ENCODE peak calls at places on chromosomes 11 and 22, in seven cellular contexts. One of them, this sample, is unnamed.

GRCh38 chr11:93567406-93567819 is 24.2 kb upstream of the SMCO4 start:
- DNase-seq in GM12864: no peak
- DNase-seq in DND-41: no peak
- DNase-seq in left ventricle myocardium inferior: peak
- DNase-seq in fibroblast of lung: peak
- DNase-seq in heart right ventricle: peak
- DNase-seq in Peyer's patch: no peak
- DNase-seq in this sample: no peak

GRCh38 chr11:20238712-20239111 is 78.4 kb upstream of the DBX1 start:
- DNase-seq in GM12864: no peak
- DNase-seq in DND-41: no peak
- DNase-seq in left ventricle myocardium inferior: no peak
- DNase-seq in fibroblast of lung: no peak
- DNase-seq in heart right ventricle: no peak
- DNase-seq in Peyer's patch: no peak
- DNase-seq in this sample: no peak

GRCh38 chr11:48103621-48104561 is 112.7 kb upstream of the OR4B1 start:
- DNase-seq in GM12864: no peak
- DNase-seq in DND-41: no peak
- DNase-seq in left ventricle myocardium inferior: no peak
- DNase-seq in fibroblast of lung: no peak
- DNase-seq in heart right ventricle: no peak
- DNase-seq in Peyer's patch: peak
- DNase-seq in this sample: no peak

GRCh38 chr11:72673284-72673942 is 809 bp downstream of the PDE2A start:
- DNase-seq in GM12864: no peak
- DNase-seq in DND-41: peak
- DNase-seq in left ventricle myocardium inferior: no peak
- DNase-seq in fibroblast of lung: no peak
- DNase-seq in heart right ventricle: no peak
- DNase-seq in Peyer's patch: no peak
- DNase-seq in this sample: no peak

GRCh38 chr11:19244084-19244483 is 3.3 kb upstream of the E2F8 start:
- DNase-seq in GM12864: no peak
- DNase-seq in DND-41: no peak
- DNase-seq in left ventricle myocardium inferior: no peak
- DNase-seq in fibroblast of lung: peak
- DNase-seq in heart right ventricle: no peak
- DNase-seq in Peyer's patch: no peak
- DNase-seq in this sample: no peak

GRCh38 chr11:71462726-71463125 is 9.7 kb downstream of the NADSYN1 start:
- DNase-seq in GM12864: no peak
- DNase-seq in DND-41: no peak
- DNase-seq in left ventricle myocardium inferior: no peak
- DNase-seq in fibroblast of lung: no peak
- DNase-seq in heart right ventricle: no peak
- DNase-seq in Peyer's patch: no peak
- DNase-seq in this sample: no peak

GRCh38 chr11:13110929-13111812 is 102.1 kb downstream of the RASSF10 start:
- DNase-seq in GM12864: no peak
- DNase-seq in DND-41: no peak
- DNase-seq in left ventricle myocardium inferior: peak
- DNase-seq in fibroblast of lung: no peak
- DNase-seq in heart right ventricle: peak
- DNase-seq in Peyer's patch: no peak
- DNase-seq in this sample: no peak

GRCh38 chr11:88341852-88342251 is 4.3 kb upstream of the CTSC start:
- DNase-seq in GM12864: no peak
- DNase-seq in DND-41: peak
- DNase-seq in left ventricle myocardium inferior: no peak
- DNase-seq in fibroblast of lung: no peak
- DNase-seq in heart right ventricle: no peak
- DNase-seq in Peyer's patch: no peak
- DNase-seq in this sample: no peak

GRCh38 chr22:35549338-35549737 is 8.7 kb downstream of the RASD2 start:
- DNase-seq in GM12864: no peak
- DNase-seq in DND-41: no peak
- DNase-seq in left ventricle myocardium inferior: peak
- DNase-seq in fibroblast of lung: no peak
- DNase-seq in heart right ventricle: peak
- DNase-seq in Peyer's patch: no peak
- DNase-seq in this sample: no peak

GRCh38 chr11:62398011-62398994 is 20.5 kb upstream of the SCGB1A1 start:
- DNase-seq in GM12864: no peak
- DNase-seq in DND-41: no peak
- DNase-seq in left ventricle myocardium inferior: peak
- DNase-seq in fibroblast of lung: peak
- DNase-seq in heart right ventricle: peak
- DNase-seq in Peyer's patch: no peak
- DNase-seq in this sample: peak

GRCh38 chr11:88950975-88951374 is 114.8 kb downstream of the GRM5 start:
- DNase-seq in GM12864: no peak
- DNase-seq in DND-41: no peak
- DNase-seq in left ventricle myocardium inferior: no peak
- DNase-seq in fibroblast of lung: no peak
- DNase-seq in heart right ventricle: no peak
- DNase-seq in Peyer's patch: no peak
- DNase-seq in this sample: no peak

GRCh38 chr11:96607890-96608558 is 218.2 kb downstream of the JRKL start:
- DNase-seq in GM12864: no peak
- DNase-seq in DND-41: no peak
- DNase-seq in left ventricle myocardium inferior: no peak
- DNase-seq in fibroblast of lung: no peak
- DNase-seq in heart right ventricle: no peak
- DNase-seq in Peyer's patch: no peak
- DNase-seq in this sample: no peak

GRCh38 chr11:45538939-45539338 is 126.5 kb downstream of the CHST1 start:
- DNase-seq in GM12864: no peak
- DNase-seq in DND-41: no peak
- DNase-seq in left ventricle myocardium inferior: no peak
- DNase-seq in fibroblast of lung: no peak
- DNase-seq in heart right ventricle: no peak
- DNase-seq in Peyer's patch: no peak
- DNase-seq in this sample: no peak

GRCh38 chr11:39459606-39460005 is 1999.8 kb downstream of the LRRC4C start:
- DNase-seq in GM12864: no peak
- DNase-seq in DND-41: no peak
- DNase-seq in left ventricle myocardium inferior: no peak
- DNase-seq in fibroblast of lung: no peak
- DNase-seq in heart right ventricle: no peak
- DNase-seq in Peyer's patch: no peak
- DNase-seq in this sample: no peak

GRCh38 chr22:29269731-29270474 is 1.8 kb downstream of the EWSR1 start:
- DNase-seq in GM12864: no peak
- DNase-seq in DND-41: no peak
- DNase-seq in left ventricle myocardium inferior: no peak
- DNase-seq in fibroblast of lung: no peak
- DNase-seq in heart right ventricle: no peak
- DNase-seq in Peyer's patch: peak
- DNase-seq in this sample: no peak

GRCh38 chr11:27795955-27796861 is 96.0 kb upstream of the BDNF start:
- DNase-seq in GM12864: no peak
- DNase-seq in DND-41: no peak
- DNase-seq in left ventricle myocardium inferior: peak
- DNase-seq in fibroblast of lung: no peak
- DNase-seq in heart right ventricle: peak
- DNase-seq in Peyer's patch: no peak
- DNase-seq in this sample: no peak

GRCh38 chr22:35611891-35612576 is 5.1 kb downstream of the MB start:
- DNase-seq in GM12864: no peak
- DNase-seq in DND-41: no peak
- DNase-seq in left ventricle myocardium inferior: no peak
- DNase-seq in fibroblast of lung: no peak
- DNase-seq in heart right ventricle: no peak
- DNase-seq in Peyer's patch: no peak
- DNase-seq in this sample: no peak

GRCh38 chr22:31891366-31892079 is 52.8 kb upstream of the YWHAH start:
- DNase-seq in GM12864: no peak
- DNase-seq in DND-41: no peak
- DNase-seq in left ventricle myocardium inferior: no peak
- DNase-seq in fibroblast of lung: no peak
- DNase-seq in heart right ventricle: no peak
- DNase-seq in Peyer's patch: no peak
- DNase-seq in this sample: peak

GRCh38 chr11:64291746-64292457 is 800 bp downstream of the KCNK4 start:
- DNase-seq in GM12864: no peak
- DNase-seq in DND-41: no peak
- DNase-seq in left ventricle myocardium inferior: no peak
- DNase-seq in fibroblast of lung: no peak
- DNase-seq in heart right ventricle: no peak
- DNase-seq in Peyer's patch: no peak
- DNase-seq in this sample: no peak
- H3K4me3 ChIP-seq in GM12864: no peak
- H3K4me3 ChIP-seq in DND-41: no peak
- H3K4me3 ChIP-seq in left ventricle myocardium inferior: peak
- H3K4me3 ChIP-seq in fibroblast of lung: peak
- H3K4me3 ChIP-seq in heart right ventricle: peak
- H3K4me3 ChIP-seq in Peyer's patch: peak
- H3K4me3 ChIP-seq in this sample: no peak

GRCh38 chr11:58428021-58428420 is at the start of gene OR5B2:
- DNase-seq in GM12864: no peak
- DNase-seq in DND-41: no peak
- DNase-seq in left ventricle myocardium inferior: no peak
- DNase-seq in fibroblast of lung: no peak
- DNase-seq in heart right ventricle: no peak
- DNase-seq in Peyer's patch: no peak
- DNase-seq in this sample: no peak

GRCh38 chr11:58434217-58434616 is 6.3 kb upstream of the OR5B2 start:
- DNase-seq in GM12864: no peak
- DNase-seq in DND-41: no peak
- DNase-seq in left ventricle myocardium inferior: no peak
- DNase-seq in fibroblast of lung: no peak
- DNase-seq in heart right ventricle: no peak
- DNase-seq in Peyer's patch: no peak
- DNase-seq in this sample: no peak

GRCh38 chr11:58429273-58429672 is 1.4 kb upstream of the OR5B2 start:
- DNase-seq in GM12864: no peak
- DNase-seq in DND-41: no peak
- DNase-seq in left ventricle myocardium inferior: no peak
- DNase-seq in fibroblast of lung: no peak
- DNase-seq in heart right ventricle: no peak
- DNase-seq in Peyer's patch: no peak
- DNase-seq in this sample: no peak

DNA sequence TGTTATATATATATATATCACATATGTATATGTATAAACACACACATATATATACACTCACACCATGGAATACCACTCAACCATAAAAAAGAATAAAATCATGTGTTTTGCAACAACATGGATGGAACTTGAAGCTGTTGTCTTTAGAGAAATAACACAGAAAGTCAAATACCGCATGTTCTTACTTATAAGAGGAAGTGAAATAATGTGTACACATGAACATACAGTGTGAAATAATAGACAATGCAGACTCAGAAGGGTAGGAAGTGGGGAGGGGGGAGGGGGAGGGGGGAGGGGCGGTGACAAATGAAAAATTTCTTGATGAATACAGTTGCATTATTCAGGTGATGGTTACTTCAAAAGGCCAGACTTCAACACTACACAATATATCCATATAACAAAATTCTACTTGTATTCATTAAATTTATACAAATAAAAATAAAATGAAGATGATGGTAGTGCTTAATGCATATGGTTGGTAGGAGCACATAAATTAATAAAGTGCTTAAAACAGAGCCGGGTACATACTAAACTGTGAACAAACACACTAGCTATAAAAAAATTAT is 5.8 kb upstream of the OR5B2 start:
- DNase-seq in GM12864: no peak
- DNase-seq in DND-41: no peak
- DNase-seq in left ventricle myocardium inferior: no peak
- DNase-seq in fibroblast of lung: no peak
- DNase-seq in heart right ventricle: no peak
- DNase-seq in Peyer's patch: no peak
- DNase-seq in this sample: no peak
- H3K4me3 ChIP-seq in GM12864: no peak
- H3K4me3 ChIP-seq in DND-41: no peak
- H3K4me3 ChIP-seq in left ventricle myocardium inferior: no peak
- H3K4me3 ChIP-seq in fibroblast of lung: no peak
- H3K4me3 ChIP-seq in heart right ventricle: no peak
- H3K4me3 ChIP-seq in Peyer's patch: no peak
- H3K4me3 ChIP-seq in this sample: no peak

DNA sequence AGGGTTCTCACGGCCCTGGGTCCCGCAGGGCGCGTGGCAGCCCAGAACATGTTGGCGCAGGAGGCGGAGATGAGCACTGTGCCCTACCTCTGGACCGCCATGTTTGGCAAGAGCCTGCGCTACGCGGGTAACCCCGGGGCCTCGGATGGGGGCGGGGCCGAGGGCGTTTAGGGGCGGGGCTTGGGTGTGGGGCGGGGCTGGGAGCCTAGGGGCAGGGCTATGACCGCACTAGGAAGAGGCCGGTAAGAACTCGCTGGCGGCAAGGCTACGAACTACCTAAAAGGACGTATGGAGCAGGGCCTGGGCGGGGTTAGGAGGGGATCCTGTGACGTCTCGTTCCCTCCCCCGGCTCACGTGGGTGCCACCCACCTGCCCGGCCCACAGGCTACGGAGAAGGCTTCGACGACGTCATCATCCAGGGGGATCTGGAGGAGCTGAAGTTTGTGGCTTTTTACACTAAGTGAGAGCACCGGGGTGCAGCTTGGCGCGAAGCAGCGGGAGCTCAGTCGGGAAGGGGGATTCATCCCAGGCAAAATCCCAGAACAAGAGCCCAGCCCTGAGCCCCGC is 2.8 kb upstream of the LZTR1 start:
- DNase-seq in GM12864: no peak
- DNase-seq in DND-41: no peak
- DNase-seq in left ventricle myocardium inferior: peak
- DNase-seq in fibroblast of lung: peak
- DNase-seq in heart right ventricle: peak
- DNase-seq in Peyer's patch: peak
- DNase-seq in this sample: no peak
- H3K4me3 ChIP-seq in GM12864: no peak
- H3K4me3 ChIP-seq in DND-41: no peak
- H3K4me3 ChIP-seq in left ventricle myocardium inferior: peak
- H3K4me3 ChIP-seq in fibroblast of lung: peak
- H3K4me3 ChIP-seq in heart right ventricle: peak
- H3K4me3 ChIP-seq in Peyer's patch: no peak
- H3K4me3 ChIP-seq in this sample: no peak

GRCh38 chr22:43343262-43343988 is at the start of gene SCUBE1:
- DNase-seq in GM12864: no peak
- DNase-seq in DND-41: no peak
- DNase-seq in left ventricle myocardium inferior: peak
- DNase-seq in fibroblast of lung: no peak
- DNase-seq in heart right ventricle: peak
- DNase-seq in Peyer's patch: peak
- DNase-seq in this sample: no peak

GRCh38 chr22:43345356-43345755 is 2.2 kb upstream of the SCUBE1 start:
- DNase-seq in GM12864: no peak
- DNase-seq in DND-41: no peak
- DNase-seq in left ventricle myocardium inferior: no peak
- DNase-seq in fibroblast of lung: no peak
- DNase-seq in heart right ventricle: no peak
- DNase-seq in Peyer's patch: no peak
- DNase-seq in this sample: no peak

GRCh38 chr22:43345761-43346261 is 2.6 kb upstream of the SCUBE1 start:
- DNase-seq in GM12864: peak
- DNase-seq in DND-41: no peak
- DNase-seq in left ventricle myocardium inferior: no peak
- DNase-seq in fibroblast of lung: no peak
- DNase-seq in heart right ventricle: no peak
- DNase-seq in Peyer's patch: no peak
- DNase-seq in this sample: no peak

GRCh38 chr22:43341565-43341964 is 1.6 kb downstream of the SCUBE1 start:
- DNase-seq in GM12864: no peak
- DNase-seq in DND-41: no peak
- DNase-seq in left ventricle myocardium inferior: no peak
- DNase-seq in fibroblast of lung: no peak
- DNase-seq in heart right ventricle: no peak
- DNase-seq in Peyer's patch: no peak
- DNase-seq in this sample: no peak

GRCh38 chr22:43342347-43343261 is 568 bp downstream of the SCUBE1 start:
- DNase-seq in GM12864: no peak
- DNase-seq in DND-41: no peak
- DNase-seq in left ventricle myocardium inferior: no peak
- DNase-seq in fibroblast of lung: no peak
- DNase-seq in heart right ventricle: no peak
- DNase-seq in Peyer's patch: no peak
- DNase-seq in this sample: no peak
- H3K4me3 ChIP-seq in GM12864: no peak
- H3K4me3 ChIP-seq in DND-41: no peak
- H3K4me3 ChIP-seq in left ventricle myocardium inferior: peak
- H3K4me3 ChIP-seq in fibroblast of lung: no peak
- H3K4me3 ChIP-seq in heart right ventricle: no peak
- H3K4me3 ChIP-seq in Peyer's patch: peak
- H3K4me3 ChIP-seq in this sample: no peak